ENCODE peak calls at places on chromosome 2, in five cellular contexts. D is PC-9, A is neural progenitor cell, P is SK-N-SH, C is GM23248. L is an unnamed sample.

GRCh38 chr2:69083126-69083733 is 70.3 kb downstream of the ANTXR1 start:
- DNase-seq in C (peak; percentile 80), A (no peak), P (no peak), D (no peak), L (no peak)

GRCh38 chr2:237927986-237928385 is 38.8 kb upstream of the UBE2F start:
- DNase-seq in D (peak; percentile 82), P (no peak), A (no peak), C (no peak), L (no peak)

GRCh38 chr2:218301176-218301819 is 9.0 kb upstream of the TMBIM1 start:
- DNase-seq in C (peak; percentile 78), P (peak; percentile 74), D (peak; percentile 73), A (peak; percentile 91), L (peak; percentile 96)

GRCh38 chr2:179264238-179265081 is at the start of gene SESTD1:
- DNase-seq in P (peak; percentile 91), A (peak; percentile 81), D (no peak), C (peak; percentile 80), L (peak; percentile 74)

GRCh38 chr2:109261906-109262631 is 133.1 kb downstream of the SH3RF3 start:
- DNase-seq in A (no peak), P (no peak), D (no peak), C (no peak), L (no peak)

GRCh38 chr2:219722276-219722883 is 95.0 kb downstream of the SLC4A3 start:
- DNase-seq in C (no peak), A (no peak), D (no peak), P (no peak), L (no peak)

GRCh38 chr2:219997341-219997851 is 370.0 kb downstream of the SLC4A3 start:
- DNase-seq in P (peak; percentile 2), C (peak; percentile 42), D (no peak), A (peak; percentile 72), L (peak; percentile 81)

GRCh38 chr2:226185613-226186211 is 613.9 kb downstream of the IRS1 start:
- DNase-seq in A (peak; percentile 43), C (peak; percentile 90), D (peak; percentile 70), P (no peak), L (no peak)

GRCh38 chr2:127562930-127563329 is 27.4 kb downstream of the MYO7B start:
- DNase-seq in A (no peak), P (no peak), D (peak; percentile 9), C (no peak), L (no peak)

DNA sequence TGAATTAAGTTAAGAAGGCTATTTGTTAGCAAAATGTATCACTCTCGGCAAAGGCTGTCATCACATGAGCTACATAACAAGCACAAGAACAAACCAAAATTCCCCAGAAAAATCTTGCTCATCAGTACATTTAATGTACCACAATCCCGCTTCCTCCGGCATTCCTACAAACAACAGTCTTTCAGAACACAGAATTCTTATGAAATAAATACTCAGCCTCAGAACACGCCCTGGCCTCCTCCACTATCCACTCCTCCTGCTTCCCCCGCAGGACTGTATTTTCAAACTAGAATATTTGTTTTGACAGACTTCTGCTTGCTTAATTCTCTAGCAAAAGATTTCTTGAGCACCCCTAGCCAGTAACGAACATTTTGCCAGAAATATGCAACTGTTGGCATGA is 131.3 kb downstream of the THADA start:
- DNase-seq in D (no peak), A (no peak), C (peak; percentile 67), P (no peak), L (no peak)
- H3K27ac ChIP-seq in D (no peak overlapping the region), A (no peak overlapping the region), C (peak overlapping the region; percentile 6), P (no peak overlapping the region), L (no peak overlapping the region)

GRCh38 chr2:38739524-38739923 is 11.6 kb downstream of the SRSF7 start:
- DNase-seq in A (no peak), P (no peak), D (no peak), C (no peak), L (no peak)
- H3F3A ChIP-seq in A (peaks cover 62% of the 10 kb centered on the region), P (peaks cover 50% of the 10 kb centered on the region), D (peaks cover 46% of the 10 kb centered on the region), C (peaks cover 42% of the 10 kb centered on the region), L (peaks cover 29% of the 10 kb centered on the region)

DNA sequence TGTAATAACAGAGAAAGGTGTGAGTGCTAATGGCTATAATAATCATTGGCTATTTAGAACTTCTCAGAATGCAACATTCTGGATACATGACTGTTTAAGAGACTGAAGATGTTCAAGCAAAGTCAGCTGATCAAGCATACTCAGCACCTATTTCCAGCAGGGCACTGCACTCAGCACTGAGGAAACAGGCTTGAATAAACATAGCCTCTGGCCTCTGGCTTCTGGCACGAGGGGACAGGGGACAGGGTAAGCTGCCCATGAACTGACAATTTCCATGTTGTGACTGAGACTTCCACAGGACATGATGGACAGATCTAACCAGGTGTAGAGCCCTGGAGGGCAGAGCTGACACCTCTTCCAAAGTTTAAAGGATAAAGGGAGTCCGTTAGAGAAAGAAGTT is 1.3 kb downstream of the MARCO start:
- DNase-seq in D (no peak), C (no peak), P (no peak), A (no peak), L (no peak)
- H3K27ac ChIP-seq in D (no peak overlapping the region), C (no peak overlapping the region), P (no peak overlapping the region), A (no peak overlapping the region), L (no peak overlapping the region)

GRCh38 chr2:181197140-181197760 is 216.8 kb downstream of the UBE2E3 start:
- DNase-seq in D (peak; percentile 53), P (no peak), C (no peak), A (no peak), L (no peak)

GRCh38 chr2:181196401-181196800 is 216.0 kb downstream of the UBE2E3 start:
- DNase-seq in C (no peak), A (no peak), P (no peak), D (no peak), L (no peak)

GRCh38 chr2:181190711-181191110 is 210.3 kb downstream of the UBE2E3 start:
- DNase-seq in C (peak; percentile 8), D (no peak), P (no peak), A (peak; percentile 13), L (no peak)

GRCh38 chr2:181189932-181190331 is 209.5 kb downstream of the UBE2E3 start:
- DNase-seq in C (no peak), P (no peak), A (no peak), D (no peak), L (no peak)

GRCh38 chr2:181193550-181193949 is 213.1 kb downstream of the UBE2E3 start:
- DNase-seq in C (no peak), A (no peak), P (no peak), D (no peak), L (no peak)
- H3F3A ChIP-seq in C (no peaks in the 10 kb centered on the region), A (no peaks in the 10 kb centered on the region), P (no peaks in the 10 kb centered on the region), D (no peaks in the 10 kb centered on the region), L (no peaks in the 10 kb centered on the region)

GRCh38 chr2:740446-741293 is 63.5 kb upstream of the TMEM18 start:
- DNase-seq in D (no peak), A (peak; percentile 100), P (peak; percentile 90), C (peak; percentile 100), L (peak; percentile 100)
- H3K27ac ChIP-seq in D (no peak overlapping the region), A (peak overlapping the region; percentile 94), P (peak overlapping the region; percentile 56), C (peak overlapping the region; percentile 30), L (peak overlapping the region; percentile 84)

GRCh38 chr2:47160207-47160606 is 5.1 kb upstream of the STPG4 start:
- DNase-seq in A (no peak), C (no peak), P (no peak), D (peak; percentile 5), L (no peak)
- H3F3A ChIP-seq in A (peaks cover 88% of the 10 kb centered on the region), C (peaks cover 90% of the 10 kb centered on the region), P (peaks cover 94% of the 10 kb centered on the region), D (peaks cover 97% of the 10 kb centered on the region), L (peaks cover 15% of the 10 kb centered on the region)

DNA sequence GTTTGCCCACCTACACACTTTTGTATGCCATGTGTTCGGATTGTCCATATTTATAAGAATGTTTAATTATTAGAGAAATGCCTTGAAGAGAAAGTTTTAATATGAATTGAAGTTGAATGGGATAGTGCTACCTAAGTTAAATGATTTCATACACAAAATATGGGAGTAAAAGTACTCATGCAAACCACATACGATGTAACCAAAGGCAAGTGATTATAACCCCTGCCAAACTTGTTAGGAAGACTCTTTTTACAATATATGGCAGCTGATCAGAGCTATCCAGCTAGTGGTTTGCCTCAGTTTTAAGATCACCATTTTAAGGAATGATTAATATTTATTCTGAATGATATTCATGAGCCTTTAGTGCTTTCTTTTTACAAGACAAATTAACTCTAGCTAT is 106.7 kb downstream of the MYO1B start:
- DNase-seq in D (no peak), A (no peak), C (peak; percentile 57), P (no peak), L (no peak)
- H3K27ac ChIP-seq in D (no peak overlapping the region), A (no peak overlapping the region), C (peak overlapping the region; percentile 81), P (peak overlapping the region; percentile 91), L (no peak overlapping the region)

DNA sequence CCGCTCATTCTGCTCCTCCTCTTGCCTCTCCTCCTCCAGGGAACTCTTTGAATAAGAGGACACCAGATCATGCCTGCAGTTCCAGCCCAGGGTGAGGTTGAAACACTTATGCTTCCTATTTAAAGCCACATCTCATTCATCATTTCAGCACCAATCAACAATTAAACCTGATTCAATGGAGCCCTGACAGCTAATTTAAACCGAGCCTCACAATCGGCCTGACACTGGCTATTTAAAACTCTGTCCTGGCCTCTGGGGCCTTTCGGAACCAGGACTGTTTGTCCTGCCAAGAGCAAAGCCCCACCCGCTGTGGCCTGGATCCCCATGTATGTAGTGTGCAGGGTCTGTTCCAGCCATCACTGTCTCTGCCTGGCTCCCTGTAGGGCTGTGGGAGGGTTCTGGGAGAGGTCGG is 97.5 kb downstream of the MCFD2 start:
- DNase-seq in D (no peak), A (no peak), P (no peak), C (no peak), L (no peak)
- H3F3A ChIP-seq in D (no peaks in the 10 kb centered on the region), A (no peaks in the 10 kb centered on the region), P (peaks cover 7% of the 10 kb centered on the region), C (peaks cover 21% of the 10 kb centered on the region), L (no peaks in the 10 kb centered on the region)